ENCODE peak calls at places on chromosome 2, in nine cellular contexts. N is neural crest cell; R is NAMALWA; P is nephron progenitor cell; V is HT-29; W is SJCRH30; M is SJSA1; Z is activated CD4-positive, alpha-beta T cell treated with anti-CD3 and anti-CD28 coated beads, Interleukin-2, amount 50 U/mL, for 1 hour; E is effector memory CD4-positive, alpha-beta T cell. A is an unnamed sample.

GRCh38 chr2:232563580-232563979 is 13.1 kb downstream of the EIF4E2 start:
- DNase-seq in V (no peak), M (no peak), W (no peak), N (no peak), Z (no peak), E (no peak), P (no peak), R (no peak), A (peak)

GRCh38 chr2:128640166-128640846 is 321.6 kb upstream of the HS6ST1 start:
- DNase-seq in P (no peak), E (no peak), M (no peak), V (no peak), W (no peak), R (no peak), Z (no peak), N (no peak), A (no peak)

GRCh38 chr2:70479816-70480215 is 73.8 kb downstream of the TGFA start:
- DNase-seq in Z (no peak), W (no peak), M (no peak), R (no peak), V (no peak), P (no peak), N (no peak), E (no peak), A (no peak)

GRCh38 chr2:46615555-46616487 is 136.5 kb downstream of the TMEM247 start:
- DNase-seq in W (peak), R (no peak), V (peak), M (no peak), E (no peak), Z (peak), P (no peak), N (no peak), A (peak)

GRCh38 chr2:77566582-77566981 is 44.4 kb upstream of the LRRTM4 start:
- DNase-seq in W (no peak), E (no peak), R (no peak), V (peak), M (no peak), P (no peak), N (no peak), Z (no peak), A (peak)

GRCh38 chr2:240502430-240503121 is 55.2 kb downstream of the ANKMY1 start:
- DNase-seq in R (no peak), W (peak), Z (no peak), P (no peak), N (no peak), M (no peak), E (no peak), V (no peak), A (no peak)

GRCh38 chr2:12436483-12436882 is 280.3 kb upstream of the TRIB2 start:
- DNase-seq in E (no peak), V (no peak), Z (no peak), N (no peak), M (peak), W (no peak), R (no peak), P (no peak), A (no peak)

GRCh38 chr2:226740039-226740648 is 59.5 kb downstream of the IRS1 start:
- DNase-seq in V (peak), W (no peak), N (no peak), Z (no peak), P (no peak), E (no peak), R (no peak), M (no peak), A (no peak)

GRCh38 chr2:133452561-133452960 is 115.7 kb downstream of the NCKAP5 start:
- DNase-seq in R (no peak), W (no peak), M (no peak), E (no peak), P (no peak), Z (no peak), N (no peak), V (no peak), A (no peak)

GRCh38 chr2:191246820-191247380 is 1.7 kb downstream of the MYO1B start:
- DNase-seq in M (peak), P (no peak), R (no peak), Z (no peak), W (no peak), N (no peak), E (no peak), V (no peak), A (peak)

GRCh38 chr2:32963941-32964340 is 17.2 kb downstream of the LTBP1 start:
- DNase-seq in V (no peak), E (no peak), M (no peak), Z (no peak), P (no peak), R (no peak), W (no peak), N (no peak), A (peak)

GRCh38 chr2:171673928-171674327 is 13.3 kb upstream of the DYNC1I2 start:
- DNase-seq in W (no peak), E (no peak), Z (no peak), N (no peak), R (no peak), P (no peak), M (no peak), V (no peak), A (no peak)

GRCh38 chr2:28661589-28662001 is 90.0 kb upstream of the PPP1CB start:
- DNase-seq in E (no peak), P (no peak), W (peak), M (peak), R (no peak), Z (no peak), V (no peak), N (no peak), A (peak)

GRCh38 chr2:186728631-186729030 is 34.8 kb downstream of the FAM171B start:
- DNase-seq in Z (no peak), W (no peak), M (no peak), R (no peak), E (no peak), N (no peak), V (no peak), P (no peak), A (no peak)

GRCh38 chr2:159086332-159086731 is 117.9 kb downstream of the TANC1 start:
- DNase-seq in Z (no peak), V (no peak), E (no peak), R (no peak), W (peak), M (no peak), P (no peak), N (no peak), A (no peak)

GRCh38 chr2:112061840-112062239 is 6.8 kb downstream of the TMEM87B start:
- DNase-seq in P (no peak), V (no peak), Z (no peak), M (no peak), R (no peak), N (no peak), W (no peak), E (no peak), A (no peak)

GRCh38 chr2:173631123-173631450 is 276.4 kb downstream of the CDCA7 start:
- DNase-seq in N (no peak), R (no peak), Z (no peak), M (peak), V (no peak), E (no peak), W (peak), P (peak), A (peak)

GRCh38 chr2:181077128-181077709 is 96.8 kb downstream of the UBE2E3 start:
- DNase-seq in E (no peak), V (peak), N (peak), M (peak), R (peak), P (peak), W (peak), Z (no peak), A (peak)

GRCh38 chr2:50512397-50512796 is 519.5 kb downstream of the NRXN1 start:
- DNase-seq in R (no peak), P (no peak), V (no peak), W (no peak), Z (no peak), E (no peak), N (no peak), M (no peak), A (no peak)

GRCh38 chr2:54666131-54666637 is 57.3 kb upstream of the EML6 start:
- DNase-seq in Z (no peak), M (peak), P (no peak), E (no peak), V (no peak), N (no peak), R (no peak), W (no peak), A (peak)

GRCh38 chr2:238821944-238822670 is 25.8 kb upstream of the TWIST2 start:
- DNase-seq in V (no peak), W (no peak), E (no peak), Z (no peak), P (no peak), M (no peak), R (no peak), N (no peak), A (no peak)